ENCODE peak calls at places on chromosomes 7 and 10, in four cellular contexts. B is K562, K is GM12892, U is GM12878. S is an unnamed sample.

GRCh38 chr10:123517376-123517775 is 148.8 kb upstream of the GPR26 start:
- DNase-seq in B (no peak), K (no peak), U (no peak), S (no peak)

GRCh38 chr7:125391921-125392320 is 462.3 kb upstream of the POT1 start:
- DNase-seq in B (no peak), K (no peak), U (no peak), S (no peak)

GRCh38 chr7:70807650-70808049 is 324.3 kb upstream of the GALNT17 start:
- DNase-seq in B (no peak), K (no peak), U (no peak), S (no peak)

GRCh38 chr10:5576154-5576748 is 51.5 kb downstream of the CALML3 start:
- DNase-seq in B (no peak), K (no peak), U (no peak), S (no peak)

GRCh38 chr7:45053941-45054340 is 34.8 kb downstream of the NACAD start:
- DNase-seq in B (no peak), K (no peak), U (no peak), S (no peak)

GRCh38 chr7:128735433-128735832 is 3.7 kb upstream of the CALU start:
- DNase-seq in B (no peak), K (no peak), U (no peak), S (no peak)

GRCh38 chr10:52486840-52487611 is 172.9 kb downstream of the DKK1 start:
- DNase-seq in B (no peak), K (no peak), U (no peak), S (no peak)

GRCh38 chr7:7399707-7400106 is 136.0 kb downstream of the COL28A1 start:
- DNase-seq in B (no peak), K (no peak), U (no peak), S (no peak)

GRCh38 chr7:150943453-150943814 is 34.7 kb downstream of the KCNH2 start:
- DNase-seq in B (no peak), K (no peak), U (no peak), S (no peak)

DNA sequence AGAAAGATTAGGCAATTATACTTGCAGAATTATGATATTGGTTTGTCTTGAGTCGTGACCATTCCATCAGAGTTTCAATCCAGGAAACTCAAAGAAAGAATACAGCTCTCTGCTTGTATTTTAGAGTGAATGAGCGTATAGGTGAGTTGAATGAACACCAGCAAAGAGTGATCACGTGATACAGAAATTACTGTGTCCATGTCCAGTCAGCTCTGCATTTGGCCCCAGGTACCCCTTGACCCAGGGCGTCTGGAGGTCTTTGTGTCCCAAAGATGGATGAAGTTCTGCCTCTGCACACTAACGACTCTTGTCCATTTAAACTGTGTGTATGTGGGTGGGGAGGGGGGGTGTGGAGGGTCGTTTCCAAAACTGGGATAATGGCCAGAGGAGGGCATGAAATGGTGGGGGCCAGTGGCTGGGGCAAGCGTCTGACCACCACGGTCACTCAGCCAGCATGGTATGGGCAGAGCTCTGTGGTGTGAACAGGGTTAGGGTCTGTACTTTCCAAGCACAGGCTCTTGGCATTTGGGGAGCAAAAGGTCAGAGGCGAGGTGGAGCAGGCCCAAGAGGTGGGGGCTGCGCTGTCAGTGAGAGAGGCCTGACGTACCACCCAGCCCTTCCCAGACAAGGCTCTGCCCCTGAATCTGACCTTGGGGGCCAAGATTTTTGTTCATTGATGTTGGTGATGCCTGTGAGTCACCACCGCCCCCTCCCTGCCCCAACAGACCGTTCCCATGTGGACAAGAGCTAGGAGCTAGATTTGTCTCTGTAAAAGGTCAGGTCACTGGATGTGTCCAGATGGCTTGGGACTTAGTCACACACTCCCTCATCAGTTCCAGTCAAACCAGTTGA is 1.4 kb downstream of the PTPRE start:
- DNase-seq in B (no peak), K (no peak), U (no peak), S (no peak)
- TF ChIP-seq TAF1 in B (no peak), K (no peak), U (no peak), S (no peak)

DNA sequence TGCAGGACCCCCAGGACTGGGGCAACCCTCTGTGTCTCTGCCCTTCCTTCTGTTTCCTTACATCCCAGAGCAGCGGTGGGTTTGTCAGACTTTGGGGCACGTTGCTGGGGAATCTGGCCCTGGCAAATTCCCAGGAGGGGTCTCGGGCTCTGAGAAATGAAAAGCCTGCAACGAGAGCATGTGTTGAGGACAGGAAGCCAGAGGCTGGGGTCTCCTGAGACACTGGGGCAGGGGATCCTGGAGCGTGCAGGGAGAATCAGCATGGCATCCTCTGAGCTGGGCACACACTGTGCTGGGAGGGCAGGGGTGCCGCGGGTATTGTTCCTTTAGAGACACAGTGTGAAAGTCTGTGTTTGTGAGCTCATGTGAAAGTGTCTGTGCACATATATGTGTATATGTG is 279.9 kb upstream of the PPP2R2D start:
- DNase-seq in B (no peak), K (no peak), U (no peak), S (no peak)
- TF ChIP-seq POLR2AphosphoS5 in B (no peak), K (no peak), U (no peak), S (no peak)

GRCh38 chr7:16200591-16200990 is 220.7 kb downstream of the CRPPA start:
- DNase-seq in B (no peak), K (no peak), U (no peak), S (no peak)

GRCh38 chr7:16205481-16205880 is 215.9 kb downstream of the CRPPA start:
- DNase-seq in B (no peak), K (no peak), U (no peak), S (no peak)

GRCh38 chr7:16202298-16202697 is 219.0 kb downstream of the CRPPA start:
- DNase-seq in B (no peak), K (no peak), U (no peak), S (no peak)

GRCh38 chr7:16203065-16203464 is 218.3 kb downstream of the CRPPA start:
- DNase-seq in B (no peak), K (no peak), U (no peak), S (no peak)

DNA sequence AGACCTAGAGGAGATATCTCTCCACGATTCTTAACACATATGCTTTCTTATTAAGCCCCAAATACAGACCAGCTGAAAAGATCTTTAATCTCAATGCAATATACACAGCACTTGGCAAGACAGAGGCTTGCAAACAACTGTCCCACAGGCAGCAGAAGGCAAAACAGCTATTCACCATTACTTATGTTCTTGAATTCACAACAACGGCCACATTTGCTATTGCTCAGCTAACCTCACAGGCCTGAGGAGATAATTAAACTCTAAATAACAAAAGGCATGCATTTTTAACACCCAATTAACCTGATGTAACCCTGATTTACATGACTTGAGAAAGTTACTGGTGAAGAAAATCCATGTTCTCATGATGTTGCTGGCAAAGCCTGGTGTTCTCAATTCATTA is 216.4 kb downstream of the CRPPA start:
- DNase-seq in B (no peak), K (no peak), U (no peak), S (no peak)
- TF ChIP-seq TAF1 in B (no peak), K (no peak), U (no peak), S (no peak)

GRCh38 chr7:5634107-5634950 is 147.1 kb downstream of the RNF216 start:
- DNase-seq in B (no peak), K (no peak), U (no peak), S (no peak)
- TF ChIP-seq POLR2AphosphoS5 in B (no peak), K (no peak), U (no peak), S (no peak)

DNA sequence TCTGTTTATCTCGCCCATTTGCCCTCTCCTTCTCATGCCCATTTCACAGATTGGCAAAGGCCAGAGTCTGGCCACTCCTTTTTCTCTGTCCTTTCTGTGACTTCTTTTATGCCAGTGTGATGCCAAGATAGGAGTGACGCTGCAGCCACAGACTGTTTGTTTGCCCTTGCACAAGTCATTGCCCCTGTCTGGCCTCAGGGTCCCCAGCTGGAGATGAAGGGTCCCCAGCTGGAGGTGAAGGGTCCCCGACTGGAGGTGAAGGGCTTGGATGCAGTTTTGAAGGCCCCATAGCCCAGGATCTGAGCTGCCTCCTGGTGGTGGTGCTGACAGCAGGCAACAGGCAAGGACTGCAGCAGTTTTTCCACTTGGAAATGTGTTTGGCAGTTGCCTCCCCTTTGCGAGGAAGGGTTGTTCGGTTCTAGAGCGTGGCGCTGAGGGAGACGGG is 50.8 kb upstream of the SLC29A3 start:
- DNase-seq in B (peak), K (no peak), U (no peak), S (no peak)
- TF ChIP-seq TAF1 in B (no peak), K (no peak), U (no peak), S (no peak)

S was measured in GM12891.